ENCODE peak calls at places on chromosomes 4 and X, in six cellular contexts. One of them, this sample, is unnamed.

GRCh38 chr4:155615054-155615887 is 51.4 kb upstream of the GUCY1A1 start:
- DNase-seq in GM12878: no peak
- DNase-seq in upper lobe of left lung: no peak
- DNase-seq in spleen: no peak
- DNase-seq in transverse colon: no peak
- DNase-seq in left ventricle myocardium inferior: no peak
- DNase-seq in this sample: no peak

GRCh38 chrX:153063315-153063714 is 7.0 kb downstream of the PNMA3 start:
- DNase-seq in GM12878: no peak
- DNase-seq in upper lobe of left lung: no peak
- DNase-seq in spleen: no peak
- DNase-seq in transverse colon: no peak
- DNase-seq in left ventricle myocardium inferior: no peak
- DNase-seq in this sample: no peak

GRCh38 chr4:7503597-7503996 is 68.9 kb upstream of the PSAPL1 start:
- DNase-seq in GM12878: no peak
- DNase-seq in upper lobe of left lung: no peak
- DNase-seq in spleen: no peak
- DNase-seq in transverse colon: no peak
- DNase-seq in left ventricle myocardium inferior: no peak
- DNase-seq in this sample: no peak

GRCh38 chr4:90002406-90003040 is 107.9 kb downstream of the MMRN1 start:
- DNase-seq in GM12878: no peak
- DNase-seq in upper lobe of left lung: no peak
- DNase-seq in spleen: no peak
- DNase-seq in transverse colon: no peak
- DNase-seq in left ventricle myocardium inferior: no peak
- DNase-seq in this sample: no peak

GRCh38 chr4:38930199-38930598 is 62.6 kb downstream of the FAM114A1 start:
- DNase-seq in GM12878: no peak
- DNase-seq in upper lobe of left lung: no peak
- DNase-seq in spleen: no peak
- DNase-seq in transverse colon: no peak
- DNase-seq in left ventricle myocardium inferior: no peak
- DNase-seq in this sample: peak

GRCh38 chr4:54495091-54495490 is 162.7 kb upstream of the KIT start:
- DNase-seq in GM12878: no peak
- DNase-seq in upper lobe of left lung: no peak
- DNase-seq in spleen: no peak
- DNase-seq in transverse colon: no peak
- DNase-seq in left ventricle myocardium inferior: no peak
- DNase-seq in this sample: no peak

GRCh38 chr4:88999392-88999791 is 57.6 kb downstream of the FAM13A start:
- DNase-seq in GM12878: no peak
- DNase-seq in upper lobe of left lung: no peak
- DNase-seq in spleen: no peak
- DNase-seq in transverse colon: no peak
- DNase-seq in left ventricle myocardium inferior: no peak
- DNase-seq in this sample: no peak

GRCh38 chr4:114087596-114088230 is 108.3 kb upstream of the ARSJ start:
- DNase-seq in GM12878: no peak
- DNase-seq in upper lobe of left lung: no peak
- DNase-seq in spleen: no peak
- DNase-seq in transverse colon: no peak
- DNase-seq in left ventricle myocardium inferior: no peak
- DNase-seq in this sample: no peak

GRCh38 chr4:136337216-136337615 is 1195.1 kb downstream of the PCDH18 start:
- DNase-seq in GM12878: no peak
- DNase-seq in upper lobe of left lung: no peak
- DNase-seq in spleen: no peak
- DNase-seq in transverse colon: no peak
- DNase-seq in left ventricle myocardium inferior: no peak
- DNase-seq in this sample: no peak

DNA sequence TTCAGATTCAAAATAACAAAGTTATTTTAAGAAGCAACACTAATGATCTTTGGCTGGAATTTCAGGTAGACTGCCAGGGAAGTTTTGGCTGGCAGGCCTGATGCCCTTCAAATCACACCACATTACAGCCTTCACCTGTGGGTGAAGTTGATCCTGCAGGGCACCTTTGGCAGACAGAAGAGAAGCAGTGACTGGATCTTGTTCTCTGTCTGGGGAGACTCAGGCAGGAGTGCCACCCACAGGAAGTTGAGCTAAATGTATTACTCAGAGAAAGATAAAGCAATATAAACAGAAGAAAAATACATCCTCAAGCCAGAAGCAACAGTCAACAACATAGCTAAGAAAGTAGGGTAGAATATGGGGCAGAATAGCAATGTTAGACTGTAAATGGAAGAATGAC is 12.8 kb upstream of the CFAP299 start:
- DNase-seq in GM12878: no peak
- DNase-seq in upper lobe of left lung: no peak
- DNase-seq in spleen: no peak
- DNase-seq in transverse colon: no peak
- DNase-seq in left ventricle myocardium inferior: no peak
- DNase-seq in this sample: no peak
- TF ChIP-seq CTCF in GM12878: peak
- TF ChIP-seq CTCF in upper lobe of left lung: no peak
- TF ChIP-seq CTCF in spleen: no peak
- TF ChIP-seq CTCF in transverse colon: no peak
- TF ChIP-seq CTCF in left ventricle myocardium inferior: peak
- TF ChIP-seq CTCF in this sample: peak

GRCh38 chrX:119273807-119274192 is 37.7 kb downstream of the PGRMC1 start:
- DNase-seq in GM12878: no peak
- DNase-seq in upper lobe of left lung: no peak
- DNase-seq in spleen: no peak
- DNase-seq in transverse colon: no peak
- DNase-seq in left ventricle myocardium inferior: no peak
- DNase-seq in this sample: no peak

GRCh38 chrX:119272882-119273806 is 37.1 kb downstream of the PGRMC1 start:
- DNase-seq in GM12878: no peak
- DNase-seq in upper lobe of left lung: peak
- DNase-seq in spleen: peak
- DNase-seq in transverse colon: peak
- DNase-seq in left ventricle myocardium inferior: peak
- DNase-seq in this sample: peak
- TF ChIP-seq CTCF in GM12878: no peak
- TF ChIP-seq CTCF in upper lobe of left lung: no peak
- TF ChIP-seq CTCF in spleen: no peak
- TF ChIP-seq CTCF in transverse colon: no peak
- TF ChIP-seq CTCF in left ventricle myocardium inferior: peak
- TF ChIP-seq CTCF in this sample: peak

GRCh38 chr4:83455300-83456183 is at the start of the genes HELQ and MRPS18C:
- DNase-seq in GM12878: peak
- DNase-seq in upper lobe of left lung: peak
- DNase-seq in spleen: peak
- DNase-seq in transverse colon: peak
- DNase-seq in left ventricle myocardium inferior: peak
- DNase-seq in this sample: peak
- TF ChIP-seq CTCF in GM12878: peak
- TF ChIP-seq CTCF in upper lobe of left lung: peak
- TF ChIP-seq CTCF in spleen: peak
- TF ChIP-seq CTCF in transverse colon: no peak
- TF ChIP-seq CTCF in left ventricle myocardium inferior: peak
- TF ChIP-seq CTCF in this sample: peak

GRCh38 chr4:3009422-3009821 is 46.1 kb downstream of the GRK4 start:
- DNase-seq in GM12878: no peak
- DNase-seq in upper lobe of left lung: no peak
- DNase-seq in spleen: no peak
- DNase-seq in transverse colon: no peak
- DNase-seq in left ventricle myocardium inferior: no peak
- DNase-seq in this sample: peak
- TF ChIP-seq CTCF in GM12878: peak
- TF ChIP-seq CTCF in upper lobe of left lung: no peak
- TF ChIP-seq CTCF in spleen: no peak
- TF ChIP-seq CTCF in transverse colon: no peak
- TF ChIP-seq CTCF in left ventricle myocardium inferior: no peak
- TF ChIP-seq CTCF in this sample: peak